ENCODE peak calls at places on chromosomes 2 and 18, in seven cellular contexts. P is tibial nerve, S is transverse colon, C is sigmoid colon, G is choroid plexus epithelial cell, X is body of pancreas, Z is brain microvascular endothelial cell. U is an unnamed sample.

GRCh38 chr2:198874502-198874858 is 583.3 kb downstream of the SATB2 start:
- DNase-seq in P (no peak), S (no peak), C (no peak), G (no peak), X (no peak), Z (no peak), U (no peak)

GRCh38 chr2:72846171-72847095 is 20.6 kb upstream of the EXOC6B start:
- DNase-seq in P (no peak), S (no peak), C (no peak), G (no peak), X (no peak), Z (no peak), U (no peak)

GRCh38 chr2:176096243-176096985 is 3.2 kb upstream of the HOXD12 start:
- DNase-seq in P (no peak), S (no peak), C (no peak), G (no peak), X (no peak), Z (no peak), U (no peak)

GRCh38 chr2:119644186-119644585 is 34.8 kb upstream of the TMEM177 start:
- DNase-seq in P (no peak), S (no peak), C (no peak), G (peak; percentile 67), X (no peak), Z (peak; percentile 63), U (no peak)

GRCh38 chr2:68937346-68938055 is 15.2 kb downstream of the GKN2 start:
- DNase-seq in P (no peak), S (no peak), C (no peak), G (no peak), X (no peak), Z (no peak), U (no peak)

GRCh38 chr2:106094101-106094860 is 99.8 kb downstream of the UXS1 start:
- DNase-seq in P (no peak), S (no peak), C (no peak), G (no peak), X (no peak), Z (no peak), U (no peak)

GRCh38 chr2:21017748-21018276 is 26.1 kb downstream of the APOB start:
- DNase-seq in P (no peak), S (no peak), C (no peak), G (no peak), X (no peak), Z (no peak), U (no peak)

GRCh38 chr2:1491751-1492150 is 78.5 kb downstream of the TPO start:
- DNase-seq in P (no peak), S (no peak), C (peak; percentile 39), G (no peak), X (no peak), Z (no peak), U (no peak)

GRCh38 chr2:119823734-119824334 is 64.1 kb downstream of the PTPN4 start:
- DNase-seq in P (no peak), S (no peak), C (no peak), G (peak; percentile 74), X (peak; percentile 33), Z (peak; percentile 43), U (peak; percentile 19)

GRCh38 chr18:29457316-29457715 is 1280.4 kb upstream of the CDH2 start:
- DNase-seq in P (no peak), S (no peak), C (no peak), G (no peak), X (no peak), Z (no peak), U (no peak)

GRCh38 chr2:19357383-19358241 is 811 bp downstream of the OSR1 start:
- DNase-seq in P (no peak), S (peak; percentile 42), C (no peak), G (peak; percentile 58), X (no peak), Z (no peak), U (no peak)

GRCh38 chr2:134200024-134200423 is 53.8 kb upstream of the MGAT5 start:
- DNase-seq in P (no peak), S (no peak), C (no peak), G (no peak), X (no peak), Z (no peak), U (no peak)

GRCh38 chr2:213288913-213289700 is 4.8 kb downstream of the SPAG16 start:
- DNase-seq in P (no peak), S (no peak), C (no peak), G (peak; percentile 28), X (peak; percentile 5), Z (no peak), U (no peak)

GRCh38 chr2:98444436-98445166 is at the start of gene INPP4A:
- DNase-seq in P (no peak), S (peak; percentile 80), C (peak; percentile 85), G (peak; percentile 56), X (peak; percentile 80), Z (no peak), U (no peak)

GRCh38 chr2:210662557-210662956 is 106.2 kb downstream of the CPS1 start:
- DNase-seq in P (no peak), S (no peak), C (no peak), G (no peak), X (no peak), Z (no peak), U (no peak)

GRCh38 chr2:159585607-159586006 is 30.7 kb downstream of the BAZ2B start:
- DNase-seq in P (no peak), S (peak; percentile 39), C (no peak), G (no peak), X (no peak), Z (no peak), U (no peak)

GRCh38 chr2:159589286-159589685 is 27.1 kb downstream of the BAZ2B start:
- DNase-seq in P (no peak), S (no peak), C (no peak), G (no peak), X (no peak), Z (no peak), U (no peak)

GRCh38 chr2:159586034-159586433 is 30.3 kb downstream of the BAZ2B start:
- DNase-seq in P (no peak), S (no peak), C (no peak), G (no peak), X (no peak), Z (no peak), U (no peak)

GRCh38 chr2:159584796-159585195 is 31.6 kb downstream of the BAZ2B start:
- DNase-seq in P (no peak), S (no peak), C (no peak), G (no peak), X (no peak), Z (no peak), U (no peak)
- H3K4me3 ChIP-seq in P (no peak overlapping the region), S (no peak overlapping the region), C (no peak overlapping the region), G (no peak overlapping the region), X (no peak overlapping the region), Z (no peak overlapping the region), U (no peak overlapping the region)

GRCh38 chr2:237431372-237431771 is 17.4 kb upstream of the COL6A3 start:
- DNase-seq in P (no peak), S (no peak), C (no peak), G (peak; percentile 44), X (no peak), Z (peak; percentile 84), U (peak; percentile 87)

GRCh38 chr2:237431856-237432255 is 17.9 kb upstream of the COL6A3 start:
- DNase-seq in P (no peak), S (no peak), C (no peak), G (no peak), X (no peak), Z (peak; percentile 46), U (no peak)

GRCh38 chr2:237433920-237434319 is 20.0 kb upstream of the COL6A3 start:
- DNase-seq in P (no peak), S (no peak), C (no peak), G (no peak), X (no peak), Z (no peak), U (no peak)

GRCh38 chr2:237434916-237435315 is 21.0 kb upstream of the COL6A3 start:
- DNase-seq in P (no peak), S (peak; percentile 45), C (no peak), G (peak; percentile 71), X (no peak), Z (peak; percentile 97), U (peak; percentile 40)

DNA sequence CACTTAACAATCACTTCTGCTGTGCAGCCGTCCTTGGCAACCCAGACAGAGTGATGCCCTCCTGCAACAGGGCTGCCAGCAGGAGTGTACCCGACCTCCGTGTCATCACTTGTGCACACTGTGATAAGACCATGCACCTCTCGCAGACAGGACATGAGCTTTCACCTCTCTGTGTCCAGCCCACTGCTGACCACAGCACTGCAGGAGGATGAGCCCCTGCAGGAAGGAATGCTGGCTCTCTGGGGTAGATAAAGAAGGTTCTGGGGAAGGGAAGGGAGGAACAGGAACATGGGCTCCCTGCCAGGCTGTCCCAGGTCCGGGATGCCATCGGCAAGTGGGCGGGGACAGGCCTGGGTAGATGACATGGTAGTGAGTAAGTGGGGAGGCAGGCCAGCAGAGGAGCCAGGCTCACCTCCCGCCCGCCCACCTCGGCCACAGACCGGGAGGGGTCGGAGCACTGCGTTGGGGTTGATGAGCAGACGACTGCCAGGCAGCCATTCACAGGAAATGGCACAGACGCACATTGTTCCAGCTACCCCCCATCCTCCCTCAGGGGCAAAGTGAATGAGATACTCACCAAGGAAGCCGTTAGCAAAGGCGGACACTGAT is 18.6 kb upstream of the COL6A3 start:
- DNase-seq in P (no peak), S (no peak), C (no peak), G (peak; percentile 58), X (peak; percentile 46), Z (peak; percentile 95), U (no peak)
- H3K4me3 ChIP-seq in P (no peak overlapping the region), S (no peak overlapping the region), C (no peak overlapping the region), G (no peak overlapping the region), X (no peak overlapping the region), Z (peak overlapping the region; percentile 63), U (peak overlapping the region; percentile 18)

GRCh38 chr2:7725850-7726242 is 808.6 kb downstream of the RNF144A start:
- DNase-seq in P (no peak), S (no peak), C (no peak), G (peak; percentile 5), X (no peak), Z (no peak), U (no peak)

GRCh38 chr2:7728388-7728787 is 811.2 kb downstream of the RNF144A start:
- DNase-seq in P (no peak), S (no peak), C (no peak), G (no peak), X (no peak), Z (no peak), U (no peak)

GRCh38 chr2:7724336-7724735 is 807.1 kb downstream of the RNF144A start:
- DNase-seq in P (no peak), S (no peak), C (no peak), G (no peak), X (no peak), Z (no peak), U (no peak)

GRCh38 chr2:7725132-7725849 is 808.1 kb downstream of the RNF144A start:
- DNase-seq in P (no peak), S (no peak), C (no peak), G (peak; percentile 35), X (no peak), Z (no peak), U (no peak)

DNA sequence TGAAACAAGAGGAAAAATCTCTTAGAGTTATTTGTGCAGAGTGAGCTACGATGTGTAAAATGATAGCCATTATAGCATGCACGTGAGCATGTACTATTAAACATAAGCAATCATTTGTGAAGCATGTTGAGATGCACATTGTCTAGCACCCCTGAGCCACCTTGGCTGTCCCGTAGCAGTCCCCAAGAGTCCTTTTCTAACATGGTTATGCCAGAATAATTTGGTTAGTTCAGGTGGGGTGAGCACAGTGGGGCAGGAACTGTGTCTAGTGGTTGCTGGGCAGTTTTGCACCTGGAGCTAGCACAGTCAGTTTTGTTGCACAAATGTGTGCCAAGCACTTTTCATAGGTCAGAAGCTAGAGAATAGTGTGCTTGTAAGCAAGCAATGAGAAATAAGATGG is 809.8 kb downstream of the RNF144A start:
- DNase-seq in P (no peak), S (no peak), C (no peak), G (no peak), X (no peak), Z (no peak), U (no peak)
- H3K4me3 ChIP-seq in P (no peak overlapping the region), S (no peak overlapping the region), C (no peak overlapping the region), G (no peak overlapping the region), X (no peak overlapping the region), Z (no peak overlapping the region), U (no peak overlapping the region)

GRCh38 chr18:49813321-49814146 is at the start of gene ACAA2:
- DNase-seq in P (peak; percentile 89), S (peak; percentile 93), C (peak; percentile 95), G (peak; percentile 88), X (peak; percentile 82), Z (peak; percentile 66), U (peak; percentile 16)
- H3K4me3 ChIP-seq in P (peak within 1 kb of the TSS; percentile 79), S (peak within 1 kb of the TSS; percentile 71), C (peak within 1 kb of the TSS; percentile 86), G (peak within 1 kb of the TSS; percentile 81), X (peak within 1 kb of the TSS; percentile 79), Z (peak within 1 kb of the TSS; percentile 85), U (peak within 1 kb of the TSS; percentile 93)

U was measured in AG04449.